ENCODE peak calls at places on chromosome 16, in five cellular contexts. Q is iPS DF 6.9, I is neural progenitor cell, U is breast epithelium, E is transverse colon. P is an unnamed sample. For H3K4me1 and H3K36me3, the result is how much of the 10 kb centered on the place peaks cover.

GRCh38 chr16:7513429-7513828 is 180.8 kb downstream of the RBFOX1 start:
- DNase-seq in I (no peak), Q (peak), E (no peak), U (no peak), P (no peak)

GRCh38 chr16:89324056-89325010 is 106.8 kb downstream of the ZNF778 start:
- DNase-seq in E (no peak), U (no peak), Q (no peak), I (no peak), P (peak)

GRCh38 chr16:86261379-86261778 is 248.9 kb upstream of the FOXF1 start:
- DNase-seq in I (no peak), Q (no peak), U (no peak), E (no peak), P (no peak)

GRCh38 chr16:84687715-84688114 is 12.1 kb upstream of the USP10 start:
- DNase-seq in I (no peak), U (no peak), Q (no peak), E (no peak), P (no peak)

GRCh38 chr16:86391987-86392386 is 118.3 kb upstream of the FOXF1 start:
- DNase-seq in E (no peak), Q (no peak), U (no peak), I (no peak), P (no peak)

GRCh38 chr16:49716268-49716667 is 139.6 kb downstream of the ZNF423 start:
- DNase-seq in U (no peak), E (no peak), I (no peak), Q (no peak), P (no peak)

GRCh38 chr16:19722981-19723380 is 4.9 kb downstream of the IQCK start:
- DNase-seq in U (no peak), E (no peak), I (no peak), Q (no peak), P (no peak)

GRCh38 chr16:88508868-88509748 is 56.0 kb downstream of the ZFPM1 start:
- DNase-seq in Q (no peak), E (peak), U (peak), I (no peak), P (no peak)

GRCh38 chr16:80006175-80006895 is 405.8 kb upstream of the MAF start:
- DNase-seq in Q (no peak), U (no peak), E (peak), I (no peak), P (no peak)

GRCh38 chr16:72722552-72722951 is 325.4 kb downstream of the ZFHX3 start:
- DNase-seq in U (no peak), Q (peak), E (no peak), I (peak), P (no peak)

GRCh38 chr16:88651989-88652762 is 1.3 kb upstream of the CYBA start:
- DNase-seq in I (no peak), U (no peak), E (no peak), Q (no peak), P (peak)

GRCh38 chr16:72291531-72291981 is 119.6 kb upstream of the PMFBP1 start:
- DNase-seq in Q (no peak), I (no peak), U (no peak), E (no peak), P (no peak)

GRCh38 chr16:84730406-84731106 is 30.8 kb downstream of the USP10 start:
- DNase-seq in U (no peak), I (no peak), Q (no peak), E (peak), P (no peak)

GRCh38 chr16:85946680-85947510 is 47.9 kb downstream of the IRF8 start:
- DNase-seq in I (no peak), U (no peak), E (no peak), Q (no peak), P (no peak)

GRCh38 chr16:29811896-29812665 is at the start of gene PRRT2:
- DNase-seq in E (peak), I (peak), Q (no peak), U (no peak), P (peak)

GRCh38 chr16:17173134-17173729 is 297.5 kb downstream of the XYLT1 start:
- DNase-seq in Q (no peak), U (no peak), E (peak), I (no peak), P (peak)

GRCh38 chr16:77574867-77575619 is 140.2 kb upstream of the ADAMTS18 start:
- DNase-seq in E (peak), Q (no peak), I (no peak), U (no peak), P (no peak)

GRCh38 chr16:31528726-31529397 is 1.2 kb downstream of the AHSP start:
- DNase-seq in Q (no peak), U (no peak), I (no peak), E (no peak), P (no peak)

GRCh38 chr16:29736764-29737163 is 9.0 kb downstream of the C16orf54 start:
- DNase-seq in E (peak), I (no peak), Q (no peak), U (no peak), P (peak)

GRCh38 chr16:67883872-67884261 is 818 bp upstream of the NRN1L start:
- DNase-seq in U (no peak), Q (peak), E (peak), I (peak), P (peak)

GRCh38 chr16:7025616-7026190 is 306.9 kb upstream of the RBFOX1 start:
- DNase-seq in U (peak), E (peak), Q (peak), I (peak), P (peak)

GRCh38 chr16:20676268-20676828 is 21.1 kb downstream of the ACSM1 start:
- DNase-seq in E (peak), Q (no peak), I (no peak), U (no peak), P (no peak)

GRCh38 chr16:2533912-2534311 is 2.7 kb upstream of the CEMP1 start:
- DNase-seq in U (no peak), E (no peak), I (no peak), Q (no peak), P (no peak)

GRCh38 chr16:72400257-72401078 is 228.5 kb upstream of the PMFBP1 start:
- DNase-seq in U (no peak), E (peak), Q (peak), I (peak), P (no peak)

GRCh38 chr16:46848768-46849764 is 18.1 kb upstream of the C16orf87 start:
- DNase-seq in U (no peak), I (peak), Q (no peak), E (no peak), P (no peak)

GRCh38 chr16:69311533-69312388 is 611 bp downstream of the VPS4A start:
- DNase-seq in Q (no peak), E (peak), I (peak), U (no peak), P (peak)

GRCh38 chr16:4378202-4378666 is 6.6 kb downstream of the VASN start:
- DNase-seq in Q (no peak), U (no peak), E (no peak), I (no peak), P (peak)

GRCh38 chr16:67349172-67349571 is 22.6 kb downstream of the LRRC36 start:
- DNase-seq in Q (no peak), I (no peak), E (no peak), U (no peak), P (no peak)

GRCh38 chr16:12625068-12625467 is 178.6 kb downstream of the CPPED1 start:
- DNase-seq in E (no peak), U (no peak), I (no peak), Q (no peak), P (no peak)

GRCh38 chr16:69672998-69673713 is 53.2 kb downstream of the NQO1 start:
- DNase-seq in U (no peak), Q (no peak), E (no peak), I (no peak), P (no peak)

GRCh38 chr16:49097964-49098363 is 183.7 kb downstream of the CBLN1 start:
- DNase-seq in E (no peak), I (no peak), U (no peak), Q (no peak), P (no peak)

GRCh38 chr16:55349867-55350266 is 25.9 kb downstream of the IRX6 start:
- DNase-seq in E (no peak), Q (no peak), U (no peak), I (no peak), P (no peak)

GRCh38 chr16:77289331-77289809 is 90.2 kb downstream of the SYCE1L start:
- DNase-seq in Q (no peak), E (no peak), U (no peak), I (no peak), P (no peak)

GRCh38 chr16:88686439-88687253 is at the start of gene SNAI3:
- DNase-seq in I (peak), U (peak), E (peak), Q (no peak), P (peak)

GRCh38 chr16:50600582-50601283 is 52.5 kb downstream of the NKD1 start:
- DNase-seq in Q (no peak), E (no peak), I (peak), U (no peak), P (peak)

GRCh38 chr16:82533161-82533560 is 93.6 kb upstream of the CDH13 start:
- DNase-seq in I (no peak), U (no peak), E (no peak), Q (no peak), P (no peak)

DNA sequence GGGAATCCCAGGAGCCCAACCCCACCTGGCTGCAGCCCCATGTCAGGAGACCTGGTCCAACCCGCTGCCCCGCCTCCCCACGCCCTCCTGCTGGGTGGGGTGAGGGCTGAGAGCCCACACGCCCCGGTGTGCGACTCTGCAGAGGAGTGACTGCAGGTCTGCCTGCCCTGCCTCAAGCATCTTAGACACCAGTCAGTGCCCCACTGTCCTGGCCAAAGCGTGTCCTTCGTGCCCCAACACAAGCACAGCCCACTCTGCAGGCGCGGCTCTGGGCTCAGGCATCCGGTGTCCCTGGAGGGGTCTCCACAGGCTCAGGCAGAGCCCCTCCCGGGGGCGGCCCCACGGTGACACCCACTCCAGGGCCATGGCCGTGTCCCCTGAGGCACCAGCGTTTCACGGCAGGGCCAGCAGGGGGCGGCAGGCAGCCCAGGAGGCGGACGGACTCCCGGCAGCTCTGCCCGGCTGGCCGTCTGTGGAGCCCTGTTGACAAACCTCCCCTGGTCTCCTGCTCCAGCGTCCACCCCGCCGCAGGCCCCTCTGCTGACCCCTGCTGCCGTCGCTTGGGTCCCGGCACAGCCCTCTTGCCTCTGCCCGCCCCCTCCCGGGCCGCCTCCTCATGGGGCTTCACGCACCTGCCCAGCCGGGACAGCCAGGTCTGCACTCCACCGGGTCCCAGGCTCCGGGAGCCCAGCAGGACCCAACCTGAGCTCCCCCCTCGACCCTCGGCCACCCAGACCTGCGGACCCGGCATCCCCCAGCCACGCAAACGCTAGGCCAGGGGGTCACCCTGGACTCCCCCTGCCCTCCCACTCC is 8.6 kb upstream of the UBE2I start:
- DNase-seq in U (peak), Q (no peak), I (peak), E (peak), P (peak)
- H3K4me3 ChIP-seq in U (no peak), Q (no peak), I (no peak), E (no peak), P (no peak)

GRCh38 chr16:11006666-11007065 is 62.3 kb downstream of the CLEC16A start:
- DNase-seq in I (no peak), U (no peak), Q (no peak), E (no peak), P (no peak)

GRCh38 chr16:11005611-11005975 is 61.2 kb downstream of the CLEC16A start:
- DNase-seq in I (no peak), E (no peak), U (no peak), Q (no peak), P (no peak)

GRCh38 chr16:11009027-11009755 is 64.8 kb downstream of the CLEC16A start:
- DNase-seq in E (no peak), U (no peak), I (no peak), Q (no peak), P (no peak)

GRCh38 chr16:11004957-11005610 is 60.7 kb downstream of the CLEC16A start:
- DNase-seq in I (no peak), U (no peak), E (no peak), Q (no peak), P (no peak)

GRCh38 chr16:11007714-11008240 is 63.4 kb downstream of the CLEC16A start:
- DNase-seq in I (peak), Q (no peak), U (no peak), E (no peak), P (no peak)
- H3K4me1 ChIP-seq in I (under half), Q (under half), U (under half), E (under half), P (under half)

DNA sequence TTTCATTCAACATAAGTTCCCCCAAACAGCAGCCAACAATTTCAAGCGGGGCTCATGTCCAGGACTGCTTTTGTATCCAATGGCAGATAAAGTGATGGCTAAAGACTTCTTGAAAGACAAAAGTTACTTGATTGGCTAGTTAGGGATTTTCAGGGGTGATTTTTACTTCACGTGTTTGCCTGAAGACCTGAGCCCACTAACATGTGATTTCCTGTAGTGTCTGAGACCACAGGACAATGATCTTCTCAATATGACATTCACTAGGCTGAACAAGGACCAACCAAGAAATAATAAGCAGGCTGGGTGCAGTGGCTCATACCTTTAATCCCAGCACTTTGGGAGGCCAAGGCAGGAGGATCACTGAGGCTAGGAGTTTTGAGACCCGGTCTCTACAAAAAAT is 10.4 kb downstream of the TVP23A start:
- DNase-seq in E (no peak), Q (no peak), U (no peak), I (no peak), P (no peak)
- H3K36me3 ChIP-seq in E (under half), Q (under half), U (under half), I (under half), P (under half)

GRCh38 chr16:11354407-11354732 is 9.1 kb downstream of the RMI2 start:
- DNase-seq in I (no peak), Q (no peak), E (no peak), U (no peak), P (no peak)
- H3K4me3 ChIP-seq in I (no peak), Q (no peak), E (no peak), U (no peak), P (no peak)

P was measured in aorta.